ENCODE peak calls at places on chromosome 6, in five cellular contexts. N is body of pancreas, K is astrocyte of the cerebellum, G is bronchial epithelial cell, A is choroid plexus epithelial cell. Y is an unnamed sample.
A peak's percentile ranks its signal among the peaks of the same experiment; 100 is the strongest.

GRCh38 chr6:46501136-46502089 is 10.2 kb upstream of the RCAN2 start:
- DNase-seq in K (no peak), A (peak; percentile 35), G (peak; percentile 31), N (no peak), Y (peak; percentile 16)

GRCh38 chr6:127366281-127367022 is 23.0 kb upstream of the ECHDC1 start:
- DNase-seq in A (peak; percentile 99), N (no peak), K (peak; percentile 71), G (peak; percentile 99), Y (peak; percentile 99)

GRCh38 chr6:34074064-34074739 is 71.7 kb downstream of the GRM4 start:
- DNase-seq in K (no peak), A (no peak), G (no peak), N (no peak), Y (no peak)

GRCh38 chr6:10901751-10902150 is 14.9 kb downstream of the SYCP2L start:
- DNase-seq in N (no peak), A (no peak), G (no peak), K (no peak), Y (no peak)

GRCh38 chr6:44561832-44562496 is 174.5 kb downstream of the CDC5L start:
- DNase-seq in G (no peak), K (no peak), A (no peak), N (no peak), Y (no peak)

GRCh38 chr6:129817821-129818220 is 43.3 kb downstream of the TMEM244 start:
- DNase-seq in N (no peak), A (no peak), K (no peak), G (no peak), Y (no peak)

GRCh38 chr6:14871196-14871595 is 374.7 kb upstream of the JARID2 start:
- DNase-seq in G (peak; percentile 76), N (no peak), A (no peak), K (no peak), Y (peak; percentile 59)

GRCh38 chr6:157005940-157006339 is 228.8 kb downstream of the ARID1B start:
- DNase-seq in G (no peak), K (no peak), A (no peak), N (no peak), Y (no peak)

GRCh38 chr6:137117605-137118004 is 55.8 kb downstream of the IL22RA2 start:
- DNase-seq in N (no peak), G (no peak), K (no peak), A (no peak), Y (no peak)

GRCh38 chr6:166601956-166602355 is 15.5 kb upstream of the RAMACL start:
- DNase-seq in G (no peak), K (no peak), N (no peak), A (no peak), Y (no peak)

GRCh38 chr6:132820629-132821381 is 6.4 kb downstream of the RPS12 start:
- DNase-seq in K (no peak), A (peak; percentile 37), N (no peak), G (no peak), Y (peak; percentile 31)

GRCh38 chr6:129108337-129108736 is 225.4 kb downstream of the LAMA2 start:
- DNase-seq in K (no peak), N (no peak), A (no peak), G (no peak), Y (no peak)

GRCh38 chr6:26594730-26595632 is 1.8 kb upstream of the ABT1 start:
- DNase-seq in K (no peak), G (peak; percentile 73), N (no peak), A (peak; percentile 81), Y (peak; percentile 77)

GRCh38 chr6:786946-787763 is 94.2 kb upstream of the EXOC2 start:
- DNase-seq in K (no peak), N (peak; percentile 11), G (no peak), A (peak; percentile 37), Y (no peak)

GRCh38 chr6:148750826-148751225 is 4.0 kb downstream of the UST start:
- DNase-seq in A (peak; percentile 23), N (peak; percentile 83), G (peak; percentile 83), K (no peak), Y (peak; percentile 74)

GRCh38 chr6:57207141-57207540 is 15.0 kb downstream of the RAB23 start:
- DNase-seq in N (no peak), A (peak; percentile 61), K (no peak), G (peak; percentile 55), Y (peak; percentile 46)

GRCh38 chr6:116369540-116370327 is 1.0 kb upstream of the DSE start:
- DNase-seq in K (no peak), N (no peak), G (peak; percentile 28), A (peak; percentile 31), Y (no peak)

GRCh38 chr6:16278048-16278724 is 39.8 kb downstream of the GMPR start:
- DNase-seq in K (no peak), N (no peak), A (peak; percentile 26), G (peak; percentile 16), Y (peak; percentile 24)

GRCh38 chr6:144543006-144543871 is 258.1 kb downstream of the UTRN start:
- DNase-seq in K (no peak), N (no peak), G (peak; percentile 21), A (no peak), Y (peak; percentile 37)

GRCh38 chr6:38867726-38868125 is 152.6 kb downstream of the DNAH8 start:
- DNase-seq in N (no peak), G (peak; percentile 74), K (no peak), A (no peak), Y (peak; percentile 55)

GRCh38 chr6:157300436-157300835 is 22.9 kb downstream of the TMEM242 start:
- DNase-seq in K (no peak), A (no peak), N (no peak), G (no peak), Y (no peak)

GRCh38 chr6:128275681-128276080 is 244.7 kb downstream of the PTPRK start:
- DNase-seq in N (no peak), K (no peak), A (peak; percentile 26), G (peak; percentile 65), Y (peak; percentile 27)

GRCh38 chr6:31829633-31830492 is 2.3 kb downstream of the HSPA1B start:
- DNase-seq in K (no peak), A (peak; percentile 70), G (peak; percentile 65), N (no peak), Y (peak; percentile 63)

GRCh38 chr6:89776583-89777233 is 42.9 kb downstream of the MDN1 start:
- DNase-seq in G (peak; percentile 4), A (peak; percentile 12), K (no peak), N (no peak), Y (no peak)

GRCh38 chr6:6701864-6702263 is 113.3 kb downstream of the LY86 start:
- DNase-seq in G (no peak), N (no peak), A (no peak), K (no peak), Y (no peak)

DNA sequence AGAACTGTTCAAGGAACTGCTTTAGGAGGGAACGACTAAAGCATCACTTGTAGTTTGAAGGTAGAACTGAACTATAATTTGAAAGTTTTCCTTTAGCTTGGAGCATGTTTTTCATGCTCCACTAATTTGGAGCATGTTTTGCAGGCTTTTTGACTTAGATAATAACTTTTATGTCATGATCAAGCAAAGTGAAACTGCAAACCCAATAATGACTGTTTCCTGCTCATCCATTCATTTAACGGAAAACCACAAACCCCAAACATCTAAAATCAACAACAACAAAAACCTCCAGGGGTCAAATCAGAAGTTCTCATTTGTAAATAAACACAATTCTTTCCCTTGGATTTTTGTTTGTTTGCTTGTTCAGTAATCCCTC is 2.8 kb downstream of the SIM1 start:
- DNase-seq in N (no peak), A (no peak), K (no peak), G (no peak), Y (no peak)
- H3K4me3 ChIP-seq in N (no peak overlapping the region), A (no peak overlapping the region), K (no peak overlapping the region), G (no peak overlapping the region), Y (no peak overlapping the region)

DNA sequence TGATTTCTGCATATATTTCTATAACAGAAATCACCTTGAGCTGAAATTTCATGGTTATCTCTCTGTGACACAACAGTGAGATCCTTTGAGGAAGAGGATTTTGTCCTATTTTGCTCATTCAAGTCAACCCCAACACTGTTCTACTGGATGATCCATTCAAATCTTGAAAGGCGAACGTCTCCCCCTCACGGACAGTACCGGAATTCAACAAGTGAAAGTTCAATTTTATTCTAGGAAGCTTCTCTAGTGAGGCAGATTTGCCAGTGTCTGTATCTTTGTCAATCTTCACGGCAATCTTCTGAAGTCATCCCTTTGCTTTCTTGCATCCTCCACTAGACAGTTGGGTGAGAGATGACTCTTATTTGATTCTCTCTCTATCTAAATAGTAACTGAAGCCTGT is 91.7 kb upstream of the PDE7B start:
- DNase-seq in A (peak; percentile 51), N (no peak), K (no peak), G (no peak), Y (peak; percentile 24)
- TF ChIP-seq CTCF in A (peak; percentile 43), N (no peak), K (no peak), G (no peak), Y (peak; percentile 13)

DNA sequence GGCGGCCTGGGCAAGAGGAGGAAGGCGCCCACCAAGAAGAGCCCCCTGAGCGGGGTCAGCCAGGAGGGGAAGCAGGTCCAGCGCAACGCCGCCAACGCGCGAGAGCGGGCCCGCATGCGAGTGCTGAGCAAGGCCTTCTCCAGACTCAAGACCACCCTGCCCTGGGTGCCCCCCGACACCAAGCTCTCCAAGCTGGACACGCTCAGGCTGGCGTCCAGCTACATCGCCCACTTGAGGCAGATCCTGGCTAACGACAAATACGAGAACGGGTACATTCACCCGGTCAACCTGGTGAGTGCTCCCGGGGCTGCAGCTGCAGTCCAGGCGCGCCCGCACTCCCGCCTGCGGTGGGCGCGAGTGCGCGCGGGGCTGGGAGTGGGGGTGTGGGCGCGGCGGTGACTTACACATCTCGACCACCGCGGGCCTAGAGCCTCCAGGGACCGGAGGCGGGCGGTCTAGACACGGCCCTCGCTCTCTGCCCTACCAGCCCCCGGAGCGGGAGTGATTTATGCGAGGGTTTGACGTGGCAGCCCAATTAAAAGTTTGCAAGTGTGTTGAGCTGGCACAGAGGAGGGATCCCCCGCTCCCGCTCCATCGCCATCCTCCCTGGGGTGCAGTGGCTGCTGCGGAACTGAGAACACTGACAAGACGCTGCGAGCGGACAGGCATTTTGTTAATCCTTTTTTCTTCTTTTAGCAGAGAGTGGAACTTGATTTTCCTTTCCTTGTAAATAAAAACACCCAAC is 816 bp downstream of the TCF21 start:
- DNase-seq in K (no peak), A (peak; percentile 61), G (no peak), N (no peak), Y (no peak)
- H3K4me3 ChIP-seq in K (peak overlapping the region; percentile 48), A (peak overlapping the region; percentile 67), G (no peak overlapping the region), N (no peak overlapping the region), Y (no peak overlapping the region)

GRCh38 chr6:24099181-24099580 is 26.8 kb upstream of the NRSN1 start:
- DNase-seq in G (no peak), N (no peak), A (no peak), K (no peak), Y (no peak)
- TF ChIP-seq CTCF in G (no peak), N (no peak), A (no peak), K (no peak), Y (no peak)

DNA sequence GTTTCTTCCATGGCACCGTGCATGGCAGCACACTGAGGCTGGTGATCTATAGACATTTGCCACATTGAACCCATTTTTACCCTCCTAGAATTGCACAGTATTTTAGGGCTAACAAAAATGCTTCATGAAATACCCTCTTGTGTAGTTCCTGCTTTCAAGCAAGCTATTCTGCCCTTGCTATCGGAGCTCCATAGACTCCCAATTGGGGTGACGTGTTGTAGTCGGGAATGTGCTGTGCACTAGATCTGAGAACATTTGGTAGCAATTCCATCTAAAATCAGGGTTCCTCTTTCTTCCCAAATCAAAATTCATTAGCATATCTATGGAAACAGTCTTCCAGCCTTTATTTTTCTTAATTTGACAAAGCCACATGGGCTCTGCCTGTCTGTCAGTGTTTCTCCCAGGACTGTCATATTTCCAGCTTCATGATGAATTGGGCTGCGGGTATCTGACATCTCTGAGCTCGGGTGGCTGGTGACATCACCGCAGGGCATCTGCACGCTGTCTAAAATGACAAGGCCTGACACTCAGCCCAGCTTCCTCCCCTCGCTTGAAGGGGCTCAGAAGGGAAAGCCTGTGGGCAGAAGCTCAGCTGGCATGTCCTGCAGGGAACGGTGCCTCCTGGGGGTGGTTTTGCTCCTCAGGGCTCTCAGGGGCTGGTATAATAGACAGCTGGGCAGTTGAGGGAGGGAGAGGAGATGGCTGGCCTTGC is 406.4 kb downstream of the QKI start:
- DNase-seq in A (no peak), N (no peak), G (no peak), K (no peak), Y (no peak)
- H3K4me3 ChIP-seq in A (no peak overlapping the region), N (no peak overlapping the region), G (no peak overlapping the region), K (no peak overlapping the region), Y (no peak overlapping the region)